ENCODE peak calls at places on chromosomes 5 and 9, in ten cellular contexts. Z is endothelial cell; Y is fibroblast of lung; M is heart left ventricle; Q is kidney epithelial cell; O is fibroblast of mammary gland; I is heart right ventricle; C is retinal pigment epithelial cell; B is activated CD8-positive, alpha-beta T cell treated with anti-CD3 and anti-CD28 coated beads for 36 hours; R is keratinocyte. V is an unnamed sample.

GRCh38 chr5:56900858-56901578 is 8.4 kb upstream of the SETD9 start:
- DNase-seq in Z (peak; percentile 55), Y (peak; percentile 19), M (no peak), Q (no peak), O (peak; percentile 53), I (peak; percentile 23), C (no peak), B (peak; percentile 35), R (no peak), V (no peak)

GRCh38 chr5:148808864-148809642 is 17.4 kb upstream of the ADRB2 start:
- DNase-seq in Z (no peak), Y (no peak), M (no peak), Q (no peak), O (no peak), I (peak; percentile 33), C (no peak), B (peak; percentile 55), R (no peak), V (no peak)

GRCh38 chr5:80248378-80248777 is 7.5 kb downstream of the SERINC5 start:
- DNase-seq in Z (no peak), Y (no peak), M (no peak), Q (no peak), O (no peak), I (no peak), C (no peak), B (no peak), R (no peak), V (no peak)

GRCh38 chr9:87179556-87180340 is 232.4 kb upstream of the GAS1 start:
- DNase-seq in Z (no peak), Y (peak; percentile 29), M (no peak), Q (no peak), O (no peak), I (no peak), C (no peak), B (no peak), R (peak; percentile 87), V (no peak)

GRCh38 chr9:34179528-34180138 is 790 bp downstream of the UBAP1 start:
- DNase-seq in Z (no peak), Y (peak; percentile 24), M (no peak), Q (no peak), O (peak; percentile 91), I (no peak), C (no peak), B (peak; percentile 14), R (no peak), V (peak; percentile 37)

GRCh38 chr5:174690256-174690655 is 34.1 kb upstream of the MSX2 start:
- DNase-seq in Z (peak; percentile 17), Y (peak; percentile 29), M (no peak), Q (no peak), O (peak; percentile 30), I (no peak), C (no peak), B (no peak), R (no peak), V (no peak)

GRCh38 chr9:132288371-132288770 is 66.4 kb downstream of the SETX start:
- DNase-seq in Z (no peak), Y (peak; percentile 83), M (no peak), Q (no peak), O (peak; percentile 59), I (no peak), C (no peak), B (no peak), R (no peak), V (no peak)

GRCh38 chr5:60232051-60232794 is 338.7 kb upstream of the PDE4D start:
- DNase-seq in Z (no peak), Y (no peak), M (no peak), Q (no peak), O (no peak), I (no peak), C (no peak), B (no peak), R (no peak), V (no peak)

GRCh38 chr5:5584751-5585150 is 162.3 kb downstream of the ICE1 start:
- DNase-seq in Z (no peak), Y (no peak), M (no peak), Q (no peak), O (no peak), I (no peak), C (no peak), B (no peak), R (no peak), V (no peak)

DNA sequence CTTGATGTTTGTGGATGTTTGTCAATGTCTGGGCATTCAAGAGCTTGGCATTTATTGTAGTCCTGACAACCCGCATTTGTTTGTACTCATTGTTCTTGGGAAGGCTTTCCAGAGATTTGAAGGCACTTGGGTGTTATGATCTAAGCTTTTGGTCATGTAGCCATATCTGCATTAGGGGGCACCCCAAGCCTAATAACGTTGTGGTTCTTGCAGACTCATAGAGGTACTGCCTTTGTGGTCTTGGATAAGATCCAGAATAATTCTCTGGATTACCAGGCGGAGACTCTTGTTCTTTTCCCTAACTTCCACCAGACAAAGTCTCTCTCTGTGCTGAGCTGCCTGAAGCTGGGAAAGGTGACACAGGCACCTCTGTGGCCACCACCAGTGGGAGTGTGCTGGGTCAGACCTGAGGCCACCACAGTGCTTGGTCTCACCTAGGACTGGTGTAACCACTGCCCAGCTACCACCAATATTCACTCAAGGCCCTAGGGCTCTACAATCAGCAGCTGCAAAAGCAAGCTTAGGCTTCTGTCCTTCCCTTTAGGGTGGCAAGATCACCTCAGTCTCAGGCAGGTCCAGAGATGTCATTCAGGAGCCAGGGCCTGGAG is 144.4 kb upstream of the TAS2R1 start:
- DNase-seq in Z (no peak), Y (peak; percentile 77), M (no peak), Q (no peak), O (peak; percentile 46), I (no peak), C (peak; percentile 75), B (no peak), R (no peak), V (no peak)
- TF ChIP-seq CTCF in Z (no peak), Y (peak; percentile 55), M (no peak), Q (peak; percentile 4), O (peak; percentile 19), I (no peak), C (peak; percentile 64), B (no peak), R (no peak), V (peak; percentile 42)

GRCh38 chr5:140540227-140540626 is 7.2 kb upstream of the EIF4EBP3 start:
- DNase-seq in Z (no peak), Y (no peak), M (no peak), Q (no peak), O (no peak), I (no peak), C (no peak), B (no peak), R (no peak), V (no peak)
- TF ChIP-seq CTCF in Z (no peak), Y (no peak), M (no peak), Q (no peak), O (no peak), I (no peak), C (no peak), B (no peak), R (no peak), V (no peak)

GRCh38 chr5:15191012-15191411 is 309.0 kb upstream of the FBXL7 start:
- DNase-seq in Z (no peak), Y (no peak), M (no peak), Q (no peak), O (no peak), I (no peak), C (no peak), B (no peak), R (no peak), V (no peak)
- TF ChIP-seq CTCF in Z (no peak), Y (no peak), M (peak; percentile 17), Q (peak; percentile 5), O (no peak), I (peak; percentile 40), C (peak; percentile 33), B (no peak), R (no peak), V (peak; percentile 31)

GRCh38 chr5:39314591-39314990 is 49.7 kb downstream of the C9 start:
- DNase-seq in Z (no peak), Y (no peak), M (no peak), Q (no peak), O (no peak), I (no peak), C (no peak), B (no peak), R (no peak), V (no peak)
- TF ChIP-seq CTCF in Z (no peak), Y (peak; percentile 6), M (no peak), Q (no peak), O (no peak), I (no peak), C (no peak), B (no peak), R (no peak), V (no peak)

GRCh38 chr9:101566904-101567724 is 27.7 kb downstream of the PPP3R2 start:
- DNase-seq in Z (peak; percentile 24), Y (peak; percentile 26), M (no peak), Q (no peak), O (peak; percentile 62), I (no peak), C (no peak), B (peak; percentile 69), R (no peak), V (no peak)
- TF ChIP-seq CTCF in Z (peak; percentile 29), Y (peak; percentile 50), M (no peak), Q (peak; percentile 51), O (peak; percentile 60), I (peak; percentile 40), C (peak; percentile 54), B (peak; percentile 48), R (peak; percentile 55), V (peak; percentile 46)

DNA sequence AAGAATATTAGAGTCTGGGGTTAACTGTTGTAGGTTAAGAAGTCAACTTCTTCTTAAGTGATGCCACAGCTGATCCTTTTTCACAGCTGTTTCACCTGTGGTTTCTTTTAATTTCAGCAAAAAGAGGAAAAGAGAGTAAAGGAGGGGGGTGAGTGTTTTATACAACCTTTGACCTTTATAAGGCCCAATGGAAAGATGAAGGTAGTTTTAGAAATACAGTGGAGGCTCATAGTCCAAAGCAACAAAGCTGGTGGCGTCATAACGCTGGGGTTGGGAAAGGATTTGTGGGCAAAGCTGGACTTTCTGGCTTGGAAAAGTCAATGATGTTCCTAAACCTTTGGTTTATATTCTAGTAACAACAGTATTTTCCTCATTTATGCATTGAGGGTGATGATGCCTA is 49.5 kb downstream of the RCL1 start:
- DNase-seq in Z (no peak), Y (no peak), M (no peak), Q (no peak), O (no peak), I (no peak), C (no peak), B (no peak), R (no peak), V (no peak)
- TF ChIP-seq CTCF in Z (no peak), Y (no peak), M (no peak), Q (no peak), O (no peak), I (no peak), C (no peak), B (no peak), R (no peak), V (no peak)

V was measured in AG09319.